ENCODE peak calls at places on chromosomes 16 and 17, in four cellular contexts. Y is upper lobe of left lung, O is stomach, G is HCT116. U is an unnamed sample.

GRCh38 chr16:89179656-89180315 is 8.2 kb downstream of the CDH15 start:
- DNase-seq in Y (peak), O (no peak), G (no peak), U (no peak)

GRCh38 chr17:9937164-9937835 is 32.2 kb upstream of the RCVRN start:
- DNase-seq in Y (no peak), O (no peak), G (no peak), U (no peak)

GRCh38 chr17:13635951-13636350 is 34.2 kb upstream of the HS3ST3A1 start:
- DNase-seq in Y (no peak), O (no peak), G (no peak), U (no peak)

GRCh38 chr17:72150632-72151460 is 30.0 kb downstream of the SOX9 start:
- DNase-seq in G (no peak), Y (no peak), O (no peak), U (no peak)

GRCh38 chr16:88289549-88290344 is 93.0 kb upstream of the ZNF469 start:
- DNase-seq in Y (no peak), G (no peak), O (no peak), U (peak)

GRCh38 chr16:78147846-78148535 is 48.5 kb downstream of the WWOX start:
- DNase-seq in O (no peak), G (no peak), Y (no peak), U (no peak)

GRCh38 chr16:3173892-3174617 is 13.9 kb upstream of the OR1F1 start:
- DNase-seq in G (no peak), Y (no peak), O (no peak), U (peak)

GRCh38 chr17:64091116-64091515 is 38.8 kb downstream of the ERN1 start:
- DNase-seq in G (no peak), Y (no peak), O (no peak), U (no peak)

GRCh38 chr16:87550510-87550961 is 51.8 kb upstream of the JPH3 start:
- DNase-seq in G (no peak), Y (peak), O (peak), U (peak)

GRCh38 chr17:43456661-43457361 is 27.0 kb upstream of the DHX8 start:
- DNase-seq in O (no peak), G (no peak), Y (no peak), U (no peak)

GRCh38 chr17:39208893-39209292 is 8.8 kb downstream of the RPL19 start:
- DNase-seq in Y (no peak), G (no peak), O (peak), U (peak)

GRCh38 chr16:47375423-47375822 is 85.4 kb downstream of the ITFG1 start:
- DNase-seq in G (no peak), Y (no peak), O (no peak), U (no peak)

GRCh38 chr16:69109486-69110270 is 4.2 kb downstream of the HAS3 start:
- DNase-seq in G (no peak), O (no peak), Y (peak), U (peak)

GRCh38 chr17:46264456-46265198 is 30.3 kb upstream of the LRRC37A start:
- DNase-seq in G (no peak), O (no peak), Y (no peak), U (no peak)

GRCh38 chr16:65122974-65123845 is 1.3 kb upstream of the CDH11 start:
- DNase-seq in O (peak), G (no peak), Y (peak), U (peak)
- TF ChIP-seq POLR2A in O (no peak), G (no peak), Y (no peak), U (peak)

GRCh38 chr17:3659541-3660111 is 8.8 kb downstream of the TAX1BP3 start:
- DNase-seq in O (peak), Y (peak), G (no peak), U (no peak)
- TF ChIP-seq CTCF in O (no peak), Y (no peak), G (no peak), U (no peak)

DNA sequence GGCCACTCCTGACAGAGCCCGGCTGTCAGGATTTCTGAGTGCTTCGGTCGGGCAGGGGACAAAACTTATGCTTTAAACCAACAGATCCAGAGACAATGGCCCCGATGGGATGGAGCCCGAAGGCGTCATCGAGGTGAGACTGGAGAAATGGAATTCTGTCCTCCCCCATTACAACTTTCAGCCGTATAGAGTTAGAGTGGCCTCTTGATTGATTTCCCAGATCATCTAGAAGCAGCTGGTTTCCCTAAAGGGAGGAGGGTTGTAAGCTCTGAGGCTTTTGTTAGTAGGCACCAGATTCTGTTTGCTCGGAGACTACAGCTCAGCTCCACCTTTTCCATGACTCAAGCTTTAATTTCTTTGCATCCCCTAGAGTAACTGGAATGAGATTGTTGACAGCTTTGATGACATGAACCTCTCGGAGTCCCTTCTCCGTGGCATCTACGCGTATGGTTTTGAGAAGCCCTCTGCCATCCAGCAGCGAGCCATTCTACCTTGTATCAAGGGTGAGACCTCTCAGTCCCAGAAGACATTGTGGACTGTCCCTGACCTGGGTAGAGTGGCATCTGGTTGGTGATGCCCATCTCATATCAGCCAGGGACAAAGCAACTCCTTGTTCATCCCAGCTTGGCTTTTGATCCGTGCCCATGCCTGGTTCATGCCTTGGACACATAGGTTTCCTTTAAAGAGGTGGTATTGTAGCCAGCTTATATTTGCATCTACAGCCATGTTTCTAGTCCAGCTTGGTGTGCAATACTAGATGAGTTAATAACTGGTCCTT is 5.1 kb upstream of the CD68 start:
- DNase-seq in O (no peak), G (no peak), Y (no peak), U (no peak)
- TF ChIP-seq POLR2AphosphoS5 in O (peak), G (no peak), Y (no peak), U (no peak)

DNA sequence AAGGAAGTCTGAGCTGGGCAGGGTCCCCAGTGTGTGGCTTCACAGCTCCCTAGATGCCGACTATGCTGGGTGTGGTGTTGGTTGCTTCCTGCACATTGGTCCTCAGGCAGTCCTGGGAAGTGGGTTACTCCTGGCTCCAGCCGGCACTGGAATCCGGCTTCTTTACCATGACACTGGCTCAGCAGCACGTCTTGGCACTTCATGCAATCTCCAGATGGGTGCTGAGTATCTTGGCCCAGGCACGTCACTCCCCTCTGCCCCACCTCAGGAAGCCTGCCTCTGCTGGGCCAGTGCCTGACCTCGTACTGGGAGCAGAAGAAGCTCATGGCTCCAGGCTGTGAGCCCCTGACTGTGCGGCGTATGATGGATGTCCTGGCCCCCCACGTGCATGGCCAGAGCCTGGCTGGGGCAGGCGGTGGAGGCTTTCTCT is 24.5 kb downstream of the FCSK start:
- DNase-seq in O (no peak), Y (no peak), G (no peak), U (no peak)
- TF ChIP-seq POLR2A in O (no peak), Y (no peak), G (no peak), U (no peak)

U was measured in spleen.